ENCODE peak calls at places on chromosomes 4 and X, in ten cellular contexts. J, I, Z, A, E, Y, W, B, S and P are unnamed samples.

GRCh38 chrX:152445926-152446325 is 5.2 kb downstream of the GABRA3 start:
- DNase-seq in A (no peak), Y (no peak), B (no peak), W (no peak), J (no peak), E (no peak), Z (no peak), S (no peak), I (no peak), P (no peak)

GRCh38 chr4:159689526-159689925 is 586.6 kb downstream of the RAPGEF2 start:
- DNase-seq in W (no peak), B (no peak), J (no peak), I (no peak), E (no peak), Y (no peak), S (no peak), Z (no peak), A (no peak), P (no peak)

GRCh38 chrX:16469870-16470269 is 180.1 kb upstream of the S100G start:
- DNase-seq in Y (no peak), B (no peak), S (no peak), E (no peak), W (no peak), I (no peak), A (no peak), Z (no peak), J (no peak), P (no peak)

GRCh38 chrX:22063284-22063683 is 31.2 kb downstream of the PHEX start:
- DNase-seq in J (peak), W (no peak), I (no peak), B (no peak), Z (no peak), A (peak), Y (no peak), S (no peak), E (no peak), P (no peak)

GRCh38 chr4:109912706-109913621 is at the start of gene EGF:
- DNase-seq in J (peak), Z (no peak), I (no peak), A (no peak), S (peak), Y (peak), W (peak), E (no peak), B (peak), P (no peak)

GRCh38 chr4:90328558-90328957 is 201.4 kb downstream of the CCSER1 start:
- DNase-seq in B (no peak), Z (no peak), I (peak), Y (peak), W (peak), E (peak), J (peak), A (no peak), S (peak), P (no peak)

GRCh38 chr4:21113496-21114213 is 413.4 kb downstream of the PACRGL start:
- DNase-seq in S (peak), Z (no peak), Y (peak), E (no peak), B (peak), J (peak), A (no peak), W (peak), I (no peak), P (no peak)

GRCh38 chrX:129959493-129959832 is 23.0 kb upstream of the BCORL1 start:
- DNase-seq in W (peak), Z (no peak), J (peak), E (no peak), I (no peak), Y (no peak), A (no peak), S (no peak), B (no peak), P (no peak)

GRCh38 chr4:152678841-152679240 is 956 bp downstream of the TMEM154 start:
- DNase-seq in B (no peak), S (no peak), J (no peak), Y (no peak), E (no peak), W (no peak), A (no peak), Z (no peak), I (no peak), P (no peak)

GRCh38 chr4:7146059-7146763 is 46.1 kb upstream of the SORCS2 start:
- DNase-seq in J (no peak), A (no peak), W (no peak), E (no peak), B (no peak), I (no peak), Z (no peak), Y (no peak), S (no peak), P (no peak)

GRCh38 chr4:148770848-148771247 is 328.6 kb upstream of the NR3C2 start:
- DNase-seq in Y (no peak), Z (no peak), B (no peak), A (no peak), S (no peak), E (no peak), I (no peak), J (no peak), W (peak), P (no peak)

GRCh38 chr4:53805291-53805690 is 214.0 kb upstream of the LNX1 start:
- DNase-seq in E (no peak), W (no peak), A (no peak), I (no peak), B (no peak), Z (no peak), S (no peak), Y (no peak), J (no peak), P (no peak)

GRCh38 chr4:5976431-5976830 is 41.8 kb downstream of the C4orf50 start:
- DNase-seq in S (no peak), A (no peak), I (peak), E (no peak), J (no peak), Y (no peak), Z (no peak), B (no peak), W (no peak), P (no peak)

GRCh38 chr4:138202686-138203085 is 39.5 kb downstream of the SLC7A11 start:
- DNase-seq in A (no peak), S (no peak), Y (no peak), E (no peak), J (no peak), I (no peak), B (no peak), W (no peak), Z (no peak), P (no peak)

GRCh38 chrX:15750611-15751159 is 12.6 kb downstream of the CA5B start:
- DNase-seq in Y (no peak), J (no peak), E (no peak), Z (no peak), W (no peak), S (no peak), I (no peak), A (no peak), B (peak), P (no peak)

DNA sequence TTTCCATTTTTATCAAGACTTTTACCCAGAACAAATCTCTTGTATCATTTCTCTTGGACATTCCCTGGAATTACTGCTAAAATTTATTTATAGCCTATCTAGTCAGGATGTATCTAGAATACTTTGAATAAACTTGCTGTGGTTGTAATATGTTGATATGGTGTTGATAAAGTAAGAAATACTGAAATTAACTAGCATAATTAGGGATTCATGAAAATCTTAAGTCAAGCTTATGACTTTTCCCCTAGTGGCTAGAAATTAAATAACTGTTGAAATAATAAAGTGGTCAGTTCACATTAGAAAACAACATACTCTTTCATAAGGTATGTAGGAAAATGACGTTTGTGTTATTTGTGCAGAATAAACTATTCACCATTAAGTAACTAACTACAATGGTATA is 73.1 kb upstream of the ANKRD50 start:
- DNase-seq in W (no peak), S (no peak), I (no peak), Y (no peak), E (no peak), J (no peak), Z (no peak), B (no peak), A (no peak), P (no peak)
- TF ChIP-seq CTCF in W (no peak), S (no peak), I (no peak), Y (no peak), E (no peak), J (peak), Z (no peak), B (peak), A (no peak), P (no peak)

DNA sequence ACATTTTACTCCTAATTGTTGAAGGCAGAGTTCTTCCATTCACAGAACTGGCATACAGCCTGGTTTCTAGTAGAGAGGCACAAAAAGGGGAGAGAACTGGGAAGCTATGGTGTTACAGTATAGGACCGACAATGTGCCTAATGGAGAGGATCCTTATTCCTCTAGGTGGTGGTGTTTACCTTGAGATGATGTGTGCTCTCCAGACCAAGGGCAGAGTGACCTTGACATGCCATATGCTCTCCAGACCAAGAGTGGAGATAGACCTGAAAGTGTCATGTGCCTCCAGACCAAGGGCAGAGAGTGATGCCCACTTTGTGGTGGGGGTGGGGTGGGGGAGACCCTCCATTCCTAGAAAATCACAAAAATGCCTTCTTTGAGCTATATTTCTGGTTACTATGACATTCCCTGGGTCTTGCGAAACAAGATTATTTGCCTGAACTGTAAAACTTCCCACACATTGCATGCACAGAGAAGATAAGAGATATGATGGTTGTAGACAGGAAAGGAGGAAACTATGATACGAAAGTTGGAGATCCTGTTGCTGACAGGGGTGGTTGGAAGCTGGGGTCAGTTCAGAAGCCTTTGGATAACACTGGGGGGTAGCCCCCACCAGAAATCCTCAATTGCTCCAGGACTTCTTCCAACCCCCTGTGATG is 119.7 kb downstream of the TEX13C start:
- DNase-seq in W (no peak), B (no peak), Z (no peak), J (peak), I (no peak), Y (no peak), E (no peak), A (no peak), S (no peak), P (no peak)
- TF ChIP-seq CTCF in W (no peak), B (no peak), Z (no peak), J (no peak), I (no peak), Y (no peak), E (no peak), A (no peak), S (no peak), P (no peak)

GRCh38 chr4:76581276-76581675 is 146.2 kb downstream of the SHROOM3 start:
- DNase-seq in W (no peak), J (no peak), E (no peak), I (no peak), B (no peak), S (no peak), Y (peak), A (no peak), Z (no peak), P (no peak)
- TF ChIP-seq CTCF in W (no peak), J (no peak), E (no peak), I (no peak), B (no peak), S (no peak), Y (no peak), A (no peak), Z (no peak), P (no peak)

GRCh38 chr4:114208747-114209146 is 229.3 kb upstream of the ARSJ start:
- DNase-seq in S (no peak), E (no peak), I (no peak), J (peak), A (no peak), Y (peak), Z (no peak), B (peak), W (peak), P (no peak)
- TF ChIP-seq CTCF in S (no peak), E (no peak), I (no peak), J (no peak), A (no peak), Y (peak), Z (no peak), B (peak), W (no peak), P (no peak)